ENCODE peak calls at places on chromosomes 6 and 20, in five cellular contexts. X is GM23338, L is H1, C is fibroblast of lung, E is A549. F is an unnamed sample.

GRCh38 chr20:43191946-43192847 is 2.5 kb upstream of the PTPRT start:
- DNase-seq in X (peak), L (peak), C (no peak), E (peak), F (no peak)

GRCh38 chr6:39391182-39391581 is 68.7 kb upstream of the KCNK16 start:
- DNase-seq in X (no peak), L (no peak), C (no peak), E (no peak), F (no peak)

GRCh38 chr6:83097204-83097603 is 29.7 kb downstream of the DOP1A start:
- DNase-seq in X (no peak), L (no peak), C (peak), E (no peak), F (peak)

GRCh38 chr6:84466521-84466920 is 239.1 kb upstream of the CEP162 start:
- DNase-seq in X (peak), L (no peak), C (peak), E (peak), F (peak)

GRCh38 chr6:148203970-148204369 is 138.7 kb upstream of the SASH1 start:
- DNase-seq in X (no peak), L (no peak), C (peak), E (no peak), F (no peak)

GRCh38 chr6:111183702-111184517 is 96.6 kb downstream of the SLC16A10 start:
- DNase-seq in X (no peak), L (no peak), C (no peak), E (no peak), F (no peak)

GRCh38 chr6:35473849-35474128 is 5.6 kb downstream of the RPL10A start:
- DNase-seq in X (peak), L (no peak), C (no peak), E (no peak), F (no peak)

GRCh38 chr20:45416917-45417316 is 976 bp downstream of the PIGT start:
- DNase-seq in X (no peak), L (no peak), C (no peak), E (no peak), F (no peak)

GRCh38 chr6:35469711-35470662 is 1.8 kb downstream of the RPL10A start:
- DNase-seq in X (no peak), L (no peak), C (no peak), E (no peak), F (peak)

GRCh38 chr6:24831771-24832718 is 33.3 kb upstream of the ARMH2 start:
- DNase-seq in X (no peak), L (no peak), C (peak), E (no peak), F (no peak)

GRCh38 chr6:137697267-137697938 is 169.7 kb upstream of the TNFAIP3 start:
- DNase-seq in X (peak), L (no peak), C (peak), E (peak), F (peak)

GRCh38 chr20:8254911-8255582 is 123.0 kb downstream of the PLCB1 start:
- DNase-seq in X (no peak), L (no peak), C (peak), E (no peak), F (peak)

GRCh38 chr6:129849456-129849855 is 11.7 kb downstream of the TMEM244 start:
- DNase-seq in X (no peak), L (no peak), C (peak), E (peak), F (peak)

GRCh38 chr20:25058051-25058796 is at the start of gene ACSS1:
- DNase-seq in X (peak), L (no peak), C (peak), E (peak), F (peak)

GRCh38 chr6:25676775-25677174 is 24.8 kb downstream of the SCGN start:
- DNase-seq in X (no peak), L (no peak), C (no peak), E (no peak), F (no peak)

GRCh38 chr6:157800420-157801237 is 22.4 kb upstream of the SNX9 start:
- DNase-seq in X (no peak), L (no peak), C (peak), E (no peak), F (no peak)

GRCh38 chr6:122696853-122697252 is 82.7 kb upstream of the FABP7 start:
- DNase-seq in X (no peak), L (no peak), C (peak), E (peak), F (peak)

GRCh38 chr20:17808357-17808756 is 108.6 kb downstream of the BANF2 start:
- DNase-seq in X (no peak), L (no peak), C (peak), E (no peak), F (peak)

GRCh38 chr6:74650668-74651067 is 555.2 kb downstream of the COL12A1 start:
- DNase-seq in X (no peak), L (no peak), C (no peak), E (no peak), F (no peak)

GRCh38 chr20:3074812-3075211 is 3.4 kb downstream of the OXT start:
- DNase-seq in X (no peak), L (no peak), C (no peak), E (no peak), F (no peak)

GRCh38 chr6:26159417-26160273 is 72.4 kb downstream of the HFE start:
- DNase-seq in X (peak), L (no peak), C (peak), E (peak), F (peak)

GRCh38 chr20:38116409-38117165 is 48.5 kb downstream of the TGM2 start:
- DNase-seq in X (no peak), L (no peak), C (no peak), E (no peak), F (no peak)

GRCh38 chr6:11054722-11055121 is 10.6 kb upstream of the ELOVL2 start:
- DNase-seq in X (no peak), L (no peak), C (peak), E (no peak), F (no peak)

GRCh38 chr6:157121897-157122296 is 201.4 kb downstream of the TMEM242 start:
- DNase-seq in X (no peak), L (no peak), C (no peak), E (no peak), F (no peak)

GRCh38 chr6:160394654-160395035 is 46.5 kb downstream of the SLC22A3 start:
- DNase-seq in X (no peak), L (no peak), C (no peak), E (peak), F (no peak)

GRCh38 chr20:1301031-1301529 is 27.9 kb downstream of the SDCBP2 start:
- DNase-seq in X (peak), L (no peak), C (peak), E (peak), F (peak)

GRCh38 chr20:50085481-50086365 is 27.2 kb downstream of the UBE2V1 start:
- DNase-seq in X (peak), L (no peak), C (peak), E (peak), F (peak)

GRCh38 chr6:3409699-3410384 is 47.0 kb downstream of the SLC22A23 start:
- DNase-seq in X (peak), L (no peak), C (no peak), E (no peak), F (no peak)

GRCh38 chr6:18585032-18585573 is 198.0 kb downstream of the RNF144B start:
- DNase-seq in X (no peak), L (no peak), C (peak), E (peak), F (peak)

GRCh38 chr6:142155895-142156757 is 9.1 kb downstream of the VTA1 start:
- DNase-seq in X (peak), L (peak), C (peak), E (peak), F (peak)

DNA sequence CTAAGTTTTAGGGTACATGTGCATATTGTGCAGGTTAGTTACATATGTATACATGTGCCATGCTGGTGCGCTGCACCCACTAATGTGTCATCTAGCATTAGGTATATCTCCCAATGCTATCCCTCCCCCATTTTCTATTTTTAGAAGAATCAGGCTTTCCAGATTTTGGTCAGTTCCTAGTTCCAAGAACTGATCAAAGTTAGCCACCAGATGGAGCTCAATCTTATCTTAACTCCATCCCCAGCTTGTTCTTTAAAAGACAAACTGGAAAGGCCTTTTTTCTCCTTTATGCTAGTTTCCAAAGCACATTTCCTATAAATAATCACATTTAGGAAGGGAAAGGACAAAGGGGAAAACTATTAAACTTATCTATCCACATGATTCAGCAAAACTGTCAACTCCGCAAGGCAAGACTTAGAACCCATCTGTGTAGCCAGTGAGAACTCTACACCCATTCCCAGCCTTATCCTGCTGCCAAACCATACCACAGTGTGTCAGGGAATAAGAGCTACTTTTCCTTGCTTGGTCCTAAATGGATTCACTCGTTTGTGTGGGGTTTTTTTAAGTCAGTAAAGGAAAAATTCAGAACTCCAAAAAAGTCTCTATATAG is 22.8 kb upstream of the KHDC1 start:
- DNase-seq in X (peak), L (no peak), C (peak), E (peak), F (peak)
- TF ChIP-seq CTCF in X (peak), L (peak), C (peak), E (peak), F (peak)

DNA sequence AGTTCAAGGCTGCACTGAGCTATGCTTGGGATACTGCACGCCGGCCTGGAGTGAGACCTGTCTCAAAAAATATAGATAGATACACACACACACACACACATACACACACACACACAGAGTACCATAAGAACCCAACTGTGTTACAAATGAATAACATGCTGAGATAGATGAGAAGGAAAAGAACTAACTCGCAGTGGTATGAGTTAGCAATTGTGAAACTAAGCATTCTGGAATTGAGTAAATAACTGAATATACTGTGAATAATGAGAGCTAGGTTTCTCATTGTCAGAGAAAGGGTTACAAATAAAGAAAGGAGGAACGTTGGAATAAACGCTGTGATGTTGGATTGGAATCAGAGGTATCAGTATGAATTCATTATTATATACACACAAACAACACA is 14.6 kb upstream of the FAXC start:
- DNase-seq in X (no peak), L (no peak), C (no peak), E (no peak), F (no peak)
- H3K4me2 ChIP-seq in X (no peak), L (no peak), C (no peak), E (no peak), F (no peak)

GRCh38 chr6:134830945-134831344 is 119.0 kb downstream of the ALDH8A1 start:
- DNase-seq in X (no peak), L (no peak), C (no peak), E (no peak), F (no peak)

GRCh38 chr6:134830194-134830593 is 119.7 kb downstream of the ALDH8A1 start:
- DNase-seq in X (no peak), L (no peak), C (no peak), E (no peak), F (no peak)

GRCh38 chr6:134823635-134824034 is 126.3 kb downstream of the ALDH8A1 start:
- DNase-seq in X (no peak), L (no peak), C (no peak), E (no peak), F (no peak)

GRCh38 chr6:134828641-134829040 is 121.3 kb downstream of the ALDH8A1 start:
- DNase-seq in X (no peak), L (no peak), C (no peak), E (no peak), F (no peak)

DNA sequence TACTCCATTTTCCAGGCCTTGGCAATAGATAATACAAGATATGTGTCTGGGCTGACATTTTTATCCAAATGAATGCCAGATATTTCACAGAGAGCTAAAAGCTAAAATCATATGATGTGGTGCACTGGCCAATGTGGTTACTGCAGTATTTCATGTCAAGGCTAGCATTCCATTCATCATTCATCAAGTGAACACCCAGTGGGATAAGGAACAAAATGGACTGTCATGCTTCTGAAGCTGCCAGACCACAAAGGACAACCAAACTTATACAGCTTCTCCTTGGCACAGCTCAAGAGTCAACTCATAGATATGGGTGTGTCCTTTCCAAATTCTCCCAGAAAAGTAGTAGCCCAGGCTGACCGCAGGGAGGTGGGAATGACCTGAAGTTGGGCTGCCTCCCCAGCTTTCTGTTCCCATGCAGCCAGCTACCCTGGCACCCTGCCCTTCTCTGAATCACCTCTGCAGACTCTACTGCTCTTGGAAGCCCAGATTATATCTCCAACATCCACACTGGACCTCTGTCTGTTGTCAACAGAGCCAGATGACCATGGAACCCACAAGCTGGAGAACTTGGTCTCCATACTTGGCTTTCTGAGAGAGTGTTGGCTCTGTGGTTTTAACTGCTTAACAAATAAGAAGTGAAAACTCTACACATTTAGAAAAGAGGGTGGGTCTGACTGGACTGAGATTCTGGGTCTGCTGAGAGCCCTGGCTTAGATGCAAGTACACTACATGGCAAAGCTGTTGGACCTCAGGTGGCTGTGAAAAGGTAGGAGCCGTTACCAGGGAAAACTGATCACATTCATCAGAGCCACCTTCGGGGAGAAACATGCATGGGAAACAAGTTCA is 122.8 kb downstream of the ALDH8A1 start:
- DNase-seq in X (no peak), L (no peak), C (peak), E (no peak), F (no peak)
- TF ChIP-seq CTCF in X (no peak), L (no peak), C (peak), E (no peak), F (no peak)

DNA sequence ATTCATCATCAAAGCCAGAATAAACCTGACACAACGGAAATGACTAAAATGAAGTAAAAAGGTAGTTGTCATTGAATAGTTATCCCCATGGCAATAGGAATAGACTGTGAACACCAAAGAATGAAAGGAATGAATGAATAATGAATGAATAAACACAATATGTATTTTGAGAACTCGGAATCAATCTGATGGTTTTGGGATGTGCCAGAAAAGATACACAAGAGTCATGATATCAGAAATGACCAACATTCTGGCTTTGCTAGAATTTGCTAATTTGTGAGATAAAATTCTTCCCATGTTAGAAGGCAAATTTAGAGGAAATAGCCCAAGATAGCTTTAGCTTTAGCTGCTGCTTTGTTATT is 67.7 kb upstream of the KCNQ5 start:
- DNase-seq in X (no peak), L (no peak), C (peak), E (peak), F (no peak)
- H3K4me2 ChIP-seq in X (peak), L (no peak), C (peak), E (peak), F (no peak)

GRCh38 chr6:159151266-159151855 is 17.8 kb upstream of the FNDC1 start:
- DNase-seq in X (peak), L (no peak), C (peak), E (peak), F (peak)
- TF ChIP-seq CTCF in X (peak), L (peak), C (peak), E (peak), F (peak)

GRCh38 chr20:47453167-47453782 is 48.4 kb upstream of the NCOA3 start:
- DNase-seq in X (no peak), L (no peak), C (peak), E (peak), F (peak)
- H3K4me2 ChIP-seq in X (no peak), L (no peak), C (peak), E (peak), F (peak)

GRCh38 chr20:13322621-13323020 is 101.5 kb downstream of the ISM1 start:
- DNase-seq in X (no peak), L (no peak), C (no peak), E (no peak), F (no peak)

GRCh38 chr20:13322198-13322597 is 101.1 kb downstream of the ISM1 start:
- DNase-seq in X (no peak), L (no peak), C (no peak), E (no peak), F (no peak)

GRCh38 chr20:13320702-13321101 is 99.6 kb downstream of the ISM1 start:
- DNase-seq in X (no peak), L (no peak), C (no peak), E (no peak), F (no peak)

GRCh38 chr20:13318871-13319521 is 97.9 kb downstream of the ISM1 start:
- DNase-seq in X (no peak), L (no peak), C (no peak), E (no peak), F (no peak)

DNA sequence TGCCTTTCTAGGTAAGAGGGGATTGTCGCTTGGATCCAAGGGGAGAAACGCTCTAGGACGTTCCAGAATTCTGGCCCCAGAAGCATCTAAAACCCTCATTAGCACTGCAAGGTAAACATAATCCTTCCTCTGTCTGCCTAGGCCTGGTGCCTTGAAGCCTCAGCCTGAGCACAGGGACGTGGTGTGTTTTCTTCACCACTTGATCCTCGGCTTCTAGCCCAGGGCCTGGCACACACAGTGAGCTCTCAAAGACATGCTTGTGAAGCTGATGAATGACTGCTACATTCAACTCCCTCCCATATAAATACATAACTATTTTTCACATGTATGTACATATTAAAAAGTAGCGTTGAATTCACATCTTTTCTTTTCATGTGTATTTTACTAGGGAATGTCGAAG is 100.3 kb downstream of the ISM1 start:
- DNase-seq in X (no peak), L (no peak), C (no peak), E (no peak), F (no peak)
- TF ChIP-seq CTCF in X (no peak), L (no peak), C (no peak), E (no peak), F (no peak)

DNA sequence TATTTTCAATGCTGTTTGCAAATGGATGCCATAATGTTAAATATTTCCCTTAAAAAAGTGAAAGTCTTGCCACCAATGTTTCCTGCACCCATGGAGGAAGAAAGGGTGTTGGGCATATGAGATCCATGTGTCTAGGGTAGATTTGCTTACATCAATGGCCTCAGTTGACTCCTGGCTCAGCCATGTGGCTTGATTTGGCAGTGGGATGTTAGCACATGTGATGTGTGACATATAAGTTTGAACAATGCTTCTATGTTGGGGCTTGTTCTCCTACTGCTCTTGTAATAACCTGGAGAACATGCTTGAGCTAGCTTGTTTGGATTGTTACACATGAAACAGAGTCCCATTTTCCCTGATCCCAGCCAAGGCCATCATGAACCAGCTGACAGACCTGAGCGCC is 187.6 kb downstream of the SCP2D1 start:
- DNase-seq in X (no peak), L (no peak), C (no peak), E (no peak), F (no peak)
- H3K4me2 ChIP-seq in X (no peak), L (no peak), C (no peak), E (no peak), F (no peak)

F was measured in endothelial cell of umbilical vein.